ENCODE peak calls at places on chromosome 1, in four cellular contexts. W is brain microvascular endothelial cell; Z is CD8-positive, alpha-beta T cell; T is upper lobe of left lung. U is an unnamed sample.

GRCh38 chr1:233075045-233075444 is 124.6 kb downstream of the NTPCR start:
- DNase-seq in T (no peak), Z (no peak), W (no peak), U (no peak)

GRCh38 chr1:85602536-85602935 is 22.0 kb downstream of the CCN1 start:
- DNase-seq in T (no peak), W (no peak), Z (no peak), U (no peak)

GRCh38 chr1:89827330-89827729 is 6.5 kb downstream of the LRRC8D start:
- DNase-seq in W (no peak), Z (no peak), T (no peak), U (no peak)

GRCh38 chr1:81802601-81803422 is 2.1 kb downstream of the ADGRL2 start:
- DNase-seq in W (peak; percentile 43), Z (no peak), T (peak; percentile 40), U (peak; percentile 54)

GRCh38 chr1:18818036-18818435 is 41.4 kb downstream of the TAS1R2 start:
- DNase-seq in T (no peak), W (no peak), Z (no peak), U (no peak)

GRCh38 chr1:210446479-210446878 is 117.8 kb downstream of the HHAT start:
- DNase-seq in Z (peak; percentile 16), T (no peak), W (peak; percentile 33), U (no peak)

GRCh38 chr1:91166106-91166712 is 144.4 kb upstream of the ZNF644 start:
- DNase-seq in T (peak; percentile 49), Z (no peak), W (peak; percentile 33), U (no peak)

GRCh38 chr1:46520063-46520911 is 30.7 kb downstream of the DMBX1 start:
- DNase-seq in Z (no peak), W (peak; percentile 83), T (no peak), U (no peak)

GRCh38 chr1:10753279-10753678 is 43.2 kb downstream of the CASZ1 start:
- DNase-seq in W (no peak), Z (no peak), T (no peak), U (no peak)

GRCh38 chr1:157495285-157495684 is 57.0 kb downstream of the FCRL5 start:
- DNase-seq in Z (no peak), W (no peak), T (no peak), U (no peak)

GRCh38 chr1:26038477-26038876 is 7.4 kb downstream of the SLC30A2 start:
- DNase-seq in Z (no peak), W (no peak), T (no peak), U (no peak)
- H3K27ac ChIP-seq in Z (no peak overlapping the region), W (no peak overlapping the region), T (no peak overlapping the region), U (no peak overlapping the region)

GRCh38 chr1:8427986-8428385 is 110.1 kb downstream of the SLC45A1 start:
- DNase-seq in T (no peak), W (no peak), Z (no peak), U (no peak)
- H3K27ac ChIP-seq in T (peak overlapping the region; percentile 58), W (no peak overlapping the region), Z (no peak overlapping the region), U (no peak overlapping the region)

GRCh38 chr1:30305519-30305918 is 417.9 kb downstream of the MATN1 start:
- DNase-seq in W (no peak), T (no peak), Z (no peak), U (no peak)
- H3K27ac ChIP-seq in W (no peak overlapping the region), T (no peak overlapping the region), Z (no peak overlapping the region), U (no peak overlapping the region)

GRCh38 chr1:26044414-26044813 is 1.5 kb downstream of the SLC30A2 start:
- DNase-seq in W (no peak), Z (no peak), T (no peak), U (no peak)

GRCh38 chr1:26041978-26042377 is 3.9 kb downstream of the SLC30A2 start:
- DNase-seq in T (no peak), W (no peak), Z (no peak), U (no peak)

GRCh38 chr1:26044971-26045711 is 777 bp downstream of the SLC30A2 start:
- DNase-seq in T (no peak), Z (no peak), W (no peak), U (no peak)

GRCh38 chr1:26045712-26046312 is at the start of gene SLC30A2:
- DNase-seq in W (no peak), Z (no peak), T (no peak), U (no peak)

DNA sequence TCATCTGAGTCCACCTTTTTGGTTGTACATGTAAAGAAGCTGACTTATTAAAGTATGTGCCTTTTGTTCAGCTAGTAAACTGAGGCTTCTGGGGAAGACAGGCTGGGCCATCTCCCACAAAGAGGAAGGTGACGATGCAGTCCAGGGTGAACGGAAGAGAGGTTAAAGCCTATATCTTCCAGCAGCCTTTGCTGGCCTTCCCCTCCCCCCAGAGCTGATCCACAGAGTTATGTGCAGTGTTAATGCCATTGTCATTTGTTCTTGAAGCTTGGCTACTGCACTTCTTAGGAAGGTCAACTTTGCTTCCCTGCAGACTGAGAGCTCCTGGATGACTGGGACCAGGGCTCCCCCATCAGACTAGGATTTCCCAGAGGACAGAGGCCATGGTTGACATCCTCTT is 2.2 kb downstream of the SLC30A2 start:
- DNase-seq in Z (no peak), W (no peak), T (no peak), U (no peak)
- H3K27ac ChIP-seq in Z (no peak overlapping the region), W (no peak overlapping the region), T (no peak overlapping the region), U (no peak overlapping the region)

DNA sequence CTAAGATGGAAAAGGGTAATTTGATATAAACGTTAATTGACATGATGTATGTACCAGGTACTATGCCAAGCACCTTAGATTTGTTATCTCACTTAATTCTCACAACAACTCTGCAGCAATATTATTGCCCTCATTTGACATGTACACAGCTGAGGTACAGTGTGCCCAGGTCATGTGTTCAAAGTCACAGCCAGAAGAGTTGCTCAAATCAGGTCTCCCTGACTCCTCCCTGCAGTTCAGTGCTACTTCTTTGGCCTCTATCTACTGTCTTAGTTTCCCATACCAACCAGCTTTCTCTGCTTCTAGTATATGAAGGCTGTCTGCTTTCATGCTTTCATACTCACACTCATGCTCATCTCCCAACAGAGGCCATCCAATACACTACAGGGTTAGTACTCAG is 15.1 kb downstream of the TBX15 start:
- DNase-seq in T (no peak), Z (no peak), W (no peak), U (no peak)
- H3K27ac ChIP-seq in T (no peak overlapping the region), Z (no peak overlapping the region), W (no peak overlapping the region), U (no peak overlapping the region)

U was measured in breast epithelium.